ENCODE peak calls at places on chromosomes 5 and 9, in four cellular contexts. D is B cell; M is CD8-positive, alpha-beta T cell; W is neural crest cell. G is an unnamed sample.
A peak's percentile ranks its signal among the peaks of the same experiment; 100 is the strongest.

GRCh38 chr5:116571568-116572321 is 2.9 kb downstream of the SEMA6A start:
- DNase-seq in D (no peak), M (no peak), W (no peak), G (no peak)

GRCh38 chr5:64347308-64347707 is 158.5 kb upstream of the RGS7BP start:
- DNase-seq in W (no peak), M (no peak), D (no peak), G (no peak)

GRCh38 chr9:126859111-126859510 is 1.3 kb upstream of the ZBTB34 start:
- DNase-seq in W (no peak), M (no peak), D (no peak), G (no peak)

GRCh38 chr9:81894891-81895290 is 33.3 kb upstream of the SPATA31D4 start:
- DNase-seq in M (no peak), W (no peak), D (no peak), G (no peak)

GRCh38 chr5:56910123-56910951 is 941 bp downstream of the SETD9 start:
- DNase-seq in D (no peak), M (no peak), W (no peak), G (peak; percentile 4)

GRCh38 chr9:15357050-15357653 is 50.1 kb upstream of the TTC39B start:
- DNase-seq in D (peak; percentile 60), M (peak; percentile 36), W (no peak), G (no peak)

GRCh38 chr9:121499427-121500164 is at the start of gene GGTA1:
- DNase-seq in W (peak; percentile 43), D (peak; percentile 46), M (no peak), G (peak; percentile 72)

GRCh38 chr9:16864741-16865434 is 5.6 kb downstream of the BNC2 start:
- DNase-seq in M (no peak), D (no peak), W (no peak), G (no peak)

GRCh38 chr5:156169495-156169894 is 157.5 kb upstream of the SGCD start:
- DNase-seq in D (no peak), M (no peak), W (no peak), G (no peak)

GRCh38 chr9:36999728-37000333 is 34.2 kb downstream of the PAX5 start:
- DNase-seq in M (no peak), D (peak; percentile 57), W (no peak), G (no peak)

GRCh38 chr9:16870606-16871357 is at the start of gene BNC2:
- DNase-seq in D (no peak), M (no peak), W (peak; percentile 67), G (peak; percentile 47)

GRCh38 chr9:128558431-128559310 is 6.3 kb downstream of the SPTAN1 start:
- DNase-seq in M (peak; percentile 50), W (peak; percentile 8), D (peak; percentile 53), G (peak; percentile 82)

GRCh38 chr5:39503148-39503547 is 78.4 kb upstream of the DAB2 start:
- DNase-seq in M (no peak), D (no peak), W (no peak), G (no peak)

GRCh38 chr9:96008502-96009222 is 133.2 kb downstream of the ERCC6L2 start:
- DNase-seq in D (no peak), W (no peak), M (no peak), G (peak; percentile 27)

GRCh38 chr5:120545951-120546350 is 81.9 kb downstream of the PRR16 start:
- DNase-seq in D (no peak), W (no peak), M (no peak), G (no peak)

GRCh38 chr5:16578474-16578883 is 38.3 kb downstream of the RETREG1 start:
- DNase-seq in M (no peak), W (no peak), D (no peak), G (no peak)

GRCh38 chr9:128025756-128026155 is 41.4 kb downstream of the NAIF1 start:
- DNase-seq in D (no peak), W (no peak), M (peak; percentile 39), G (no peak)

GRCh38 chr9:93058357-93059096 is at the start of gene SUSD3:
- DNase-seq in M (peak; percentile 64), D (peak; percentile 87), W (peak; percentile 42), G (peak; percentile 95)

GRCh38 chr5:40746703-40747102 is 9.1 kb downstream of the TTC33 start:
- DNase-seq in M (no peak), W (no peak), D (no peak), G (no peak)

GRCh38 chr5:12335938-12336337 is 431.7 kb upstream of the CTNND2 start:
- DNase-seq in W (no peak), D (no peak), M (no peak), G (no peak)

GRCh38 chr9:37332581-37332980 is 89.9 kb upstream of the GRHPR start:
- DNase-seq in W (no peak), D (no peak), M (no peak), G (no peak)

GRCh38 chr5:133341915-133342710 is 270.2 kb downstream of the FSTL4 start:
- DNase-seq in M (no peak), W (no peak), D (no peak), G (no peak)

GRCh38 chr5:178304761-178305645 is 72.4 kb upstream of the PHYKPL start:
- DNase-seq in W (no peak), D (no peak), M (no peak), G (no peak)

GRCh38 chr5:94613583-94613982 is 4.8 kb downstream of the KIAA0825 start:
- DNase-seq in W (no peak), M (no peak), D (peak; percentile 31), G (peak; percentile 17)

GRCh38 chr9:23938908-23939307 is 112.9 kb upstream of the ELAVL2 start:
- DNase-seq in W (no peak), D (no peak), M (no peak), G (no peak)

GRCh38 chr9:7300484-7300883 is 499.1 kb downstream of the DMAC1 start:
- DNase-seq in M (no peak), D (no peak), W (no peak), G (no peak)

GRCh38 chr9:29778281-29778849 is 2205.1 kb upstream of the C9orf72 start:
- DNase-seq in W (no peak), D (no peak), M (no peak), G (no peak)

GRCh38 chr5:33854733-33855151 is 37.0 kb downstream of the ADAMTS12 start:
- DNase-seq in M (no peak), D (no peak), W (no peak), G (no peak)

GRCh38 chr5:122435738-122436137 is 123.7 kb downstream of the SNCAIP start:
- DNase-seq in M (no peak), D (no peak), W (no peak), G (no peak)
- TF ChIP-seq CTCF in M (no peak), D (no peak), W (no peak), G (no peak)

GRCh38 chr5:100502684-100503083 is 32.5 kb upstream of the FAM174A start:
- DNase-seq in D (no peak), M (no peak), W (no peak), G (no peak)

DNA sequence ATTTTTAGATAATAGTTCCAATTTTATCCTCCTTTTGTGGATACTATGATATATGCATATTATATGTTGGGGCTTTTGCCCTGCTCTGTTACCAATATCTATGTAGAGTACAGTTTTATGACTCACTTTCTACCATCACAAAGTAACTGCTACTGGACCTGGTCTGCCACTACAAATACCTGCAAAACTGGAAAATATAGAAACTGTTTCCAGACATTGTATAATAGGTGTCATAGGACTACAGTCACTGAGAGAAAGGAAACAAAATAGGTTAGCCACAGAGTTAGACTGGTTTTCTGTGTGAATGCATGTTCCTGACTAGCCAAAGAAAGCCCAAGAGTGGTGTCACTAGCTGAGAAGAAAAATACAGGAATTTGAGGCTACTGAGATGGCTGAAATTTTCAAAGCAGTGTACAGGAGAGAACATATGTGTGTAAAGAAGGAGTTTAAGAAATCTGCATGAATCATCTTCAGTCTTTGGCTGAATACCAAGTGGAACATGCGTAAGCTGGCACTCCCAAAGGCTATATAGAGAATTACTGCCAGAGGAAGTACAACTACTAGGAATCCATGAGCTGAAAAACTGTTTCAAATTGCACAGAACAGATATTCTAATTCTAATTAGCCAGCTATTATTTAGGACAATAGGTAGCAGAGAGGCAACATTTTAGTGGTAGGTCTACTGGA is 29.0 kb upstream of the FAM174A start:
- DNase-seq in M (no peak), D (no peak), W (no peak), G (no peak)
- TF ChIP-seq CTCF in M (no peak), D (no peak), W (no peak), G (no peak)

DNA sequence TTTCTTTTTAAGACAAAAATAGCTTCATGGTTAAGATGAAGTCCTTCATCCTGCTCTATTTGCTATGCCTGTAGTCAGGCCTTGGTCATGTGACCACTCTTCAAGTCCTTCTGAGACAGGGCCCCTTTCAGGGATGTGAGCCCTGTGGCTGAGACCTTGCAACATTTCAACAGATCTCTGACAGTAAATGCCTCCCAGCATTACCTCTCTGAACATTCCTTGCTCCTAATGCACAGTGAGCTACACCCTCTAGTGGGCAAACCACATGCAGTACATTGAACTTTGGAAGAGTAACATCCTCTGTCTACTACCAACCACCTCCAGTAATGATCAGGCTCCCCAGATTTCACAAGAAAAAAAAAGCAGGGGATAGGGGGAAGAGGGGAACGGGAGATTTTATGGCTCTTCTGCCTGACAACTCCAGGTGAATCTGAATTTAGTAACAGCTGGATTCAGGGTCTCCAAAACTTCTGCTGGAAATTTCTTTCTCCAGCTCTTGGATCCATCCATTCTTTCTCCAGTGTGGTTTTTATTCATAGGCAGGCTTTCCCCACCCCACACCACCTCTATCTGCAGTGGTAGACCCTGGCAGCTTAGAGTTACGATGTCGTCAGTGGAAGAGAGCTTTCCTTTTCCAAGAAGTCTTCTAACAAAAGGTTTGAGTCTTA is 8.9 kb upstream of the FBXO38 start:
- DNase-seq in M (peak; percentile 12), W (peak; percentile 20), D (no peak), G (no peak)
- TF ChIP-seq CTCF in M (peak; percentile 30), W (peak; percentile 86), D (no peak), G (peak; percentile 47)

GRCh38 chr5:142770650-142771609 is 753 bp downstream of the ARHGAP26 start:
- DNase-seq in M (peak; percentile 65), D (peak; percentile 66), W (peak; percentile 35), G (peak; percentile 53)
- TF ChIP-seq CTCF in M (no peak), D (no peak), W (no peak), G (no peak)

GRCh38 chr9:69812068-69813000 is 8.3 kb upstream of the CFAP95 start:
- DNase-seq in M (no peak), W (no peak), D (no peak), G (no peak)

GRCh38 chr9:69806642-69807041 is 14.0 kb upstream of the CFAP95 start:
- DNase-seq in W (no peak), D (no peak), M (no peak), G (no peak)

GRCh38 chr9:69811329-69811989 is 9.2 kb upstream of the CFAP95 start:
- DNase-seq in D (no peak), M (no peak), W (no peak), G (no peak)

GRCh38 chr9:69805962-69806633 is 14.5 kb upstream of the CFAP95 start:
- DNase-seq in D (no peak), M (no peak), W (no peak), G (no peak)

DNA sequence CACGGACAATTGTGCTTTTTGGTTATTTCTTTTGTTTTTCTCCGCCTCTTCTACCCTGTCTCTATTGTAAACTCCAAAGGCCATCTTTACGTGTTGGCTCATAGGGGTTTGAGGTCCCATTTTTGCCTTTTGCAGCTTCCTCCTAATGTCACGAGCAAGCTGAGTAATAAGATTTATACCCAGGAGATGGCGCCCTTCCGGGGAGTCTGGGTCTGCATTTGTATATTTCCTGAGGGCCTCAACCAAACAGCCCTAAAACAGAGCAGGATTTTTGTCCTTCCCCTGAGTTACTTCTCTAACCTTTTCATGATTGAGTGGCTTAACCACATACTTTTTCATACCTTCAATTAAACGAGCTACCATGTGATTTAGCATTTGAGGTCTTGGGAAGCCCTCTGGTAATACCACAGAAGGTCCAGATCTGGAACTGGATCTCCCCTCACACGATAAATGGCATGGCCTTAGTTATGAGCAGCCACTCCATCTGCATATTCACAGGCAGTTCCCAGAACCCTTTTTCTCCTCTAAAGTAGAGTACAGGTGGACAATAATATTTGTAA is 11.2 kb upstream of the CFAP95 start:
- DNase-seq in W (no peak), M (peak; percentile 25), D (no peak), G (no peak)
- TF ChIP-seq CTCF in W (peak; percentile 33), M (peak; percentile 34), D (no peak), G (no peak)

G was measured in GM13976.